ENCODE peak calls at places on chromosomes 11 and 22, in seven cellular contexts. T is H9, A is trophoblast cell, V is IMR-90, W is mesenchymal stem cell, Z is mesendoderm, M is H1. J is an unnamed sample.

GRCh38 chr11:45489281-45489906 is 176.0 kb downstream of the CHST1 start:
- DNase-seq in M (no peak), W (no peak), V (no peak), Z (peak), A (no peak), T (no peak), J (no peak)

GRCh38 chr11:10076458-10077141 is 217.4 kb downstream of the SBF2 start:
- DNase-seq in A (peak), T (peak), V (peak), W (no peak), Z (peak), M (peak), J (no peak)

GRCh38 chr11:5258543-5259262 is 4.1 kb upstream of the HBG2 start:
- DNase-seq in M (no peak), A (no peak), W (no peak), Z (peak), T (peak), V (no peak), J (no peak)

GRCh38 chr11:57474017-57474750 is 13.9 kb downstream of the RTN4RL2 start:
- DNase-seq in Z (no peak), V (peak), M (no peak), A (no peak), W (no peak), T (no peak), J (no peak)

GRCh38 chr11:64130618-64131017 is 35.3 kb downstream of the MACROD1 start:
- DNase-seq in V (no peak), M (no peak), W (no peak), Z (no peak), T (no peak), A (no peak), J (no peak)

GRCh38 chr11:63564056-63564784 is 1.0 kb upstream of the PLAAT2 start:
- DNase-seq in W (no peak), A (no peak), T (peak), Z (no peak), M (no peak), V (no peak), J (no peak)

GRCh38 chr11:121344824-121345223 is 52.3 kb downstream of the SC5D start:
- DNase-seq in V (no peak), T (no peak), Z (no peak), M (no peak), W (no peak), A (no peak), J (no peak)

GRCh38 chr22:45225732-45226560 is 14.7 kb downstream of the KIAA0930 start:
- DNase-seq in W (peak), V (peak), M (no peak), Z (no peak), T (peak), A (peak), J (no peak)

GRCh38 chr11:76666408-76666807 is 4.1 kb downstream of the LRRC32 start:
- DNase-seq in V (peak), M (no peak), W (peak), T (peak), A (peak), Z (no peak), J (no peak)

GRCh38 chr11:132024587-132025295 is 654.3 kb downstream of the NTM start:
- DNase-seq in Z (peak), M (no peak), T (no peak), W (peak), A (peak), V (peak), J (no peak)

GRCh38 chr11:96256213-96256580 is 86.8 kb downstream of the MAML2 start:
- DNase-seq in W (no peak), A (no peak), T (no peak), M (no peak), Z (no peak), V (no peak), J (no peak)

GRCh38 chr22:23384899-23385298 is 195.2 kb downstream of the IGLL1 start:
- DNase-seq in A (no peak), T (no peak), Z (no peak), V (no peak), M (no peak), W (no peak), J (no peak)

GRCh38 chr11:118641463-118642019 is 34.1 kb downstream of the PHLDB1 start:
- DNase-seq in V (no peak), M (no peak), A (no peak), W (no peak), T (no peak), Z (no peak), J (no peak)

GRCh38 chr11:118610773-118611432 is 3.5 kb downstream of the PHLDB1 start:
- DNase-seq in W (peak), M (peak), T (peak), A (peak), Z (peak), V (peak), J (no peak)

GRCh38 chr11:70740475-70740825 is 342.1 kb downstream of the CTTN start:
- DNase-seq in M (no peak), W (no peak), Z (no peak), V (no peak), T (no peak), A (no peak), J (no peak)

GRCh38 chr22:23696326-23696851 is 5.6 kb downstream of the RGL4 start:
- DNase-seq in W (no peak), Z (no peak), V (peak), T (no peak), A (no peak), M (no peak), J (no peak)

GRCh38 chr11:78920329-78920728 is 345.7 kb upstream of the NARS2 start:
- DNase-seq in Z (no peak), T (no peak), W (no peak), V (no peak), M (no peak), A (no peak), J (no peak)

GRCh38 chr11:130585545-130585944 is 137.1 kb downstream of the ADAMTS15 start:
- DNase-seq in A (no peak), W (no peak), T (no peak), V (no peak), M (no peak), Z (peak), J (no peak)

GRCh38 chr11:101336155-101336554 is 206.5 kb upstream of the PGR start:
- DNase-seq in V (no peak), W (no peak), A (no peak), M (no peak), Z (no peak), T (no peak), J (no peak)

GRCh38 chr11:114080769-114081168 is 21.3 kb downstream of the ZBTB16 start:
- DNase-seq in W (no peak), Z (no peak), A (no peak), V (no peak), T (no peak), M (no peak), J (no peak)

GRCh38 chr11:105781807-105782206 is 171.9 kb downstream of the GRIA4 start:
- DNase-seq in W (no peak), M (no peak), V (no peak), A (no peak), T (no peak), Z (no peak), J (no peak)

GRCh38 chr22:30253205-30253852 is 6.8 kb upstream of the LIF start:
- DNase-seq in Z (no peak), M (no peak), T (no peak), W (no peak), V (peak), A (no peak), J (no peak)

GRCh38 chr11:76131585-76131984 is 74.7 kb downstream of the WNT11 start:
- DNase-seq in V (no peak), M (no peak), A (no peak), T (no peak), Z (peak), W (no peak), J (no peak)

GRCh38 chr11:74257934-74258553 is 53.4 kb downstream of the P4HA3 start:
- DNase-seq in M (no peak), A (no peak), T (no peak), W (no peak), Z (no peak), V (peak), J (no peak)

GRCh38 chr22:30398685-30399680 is 2.2 kb downstream of the SEC14L2 start:
- DNase-seq in A (no peak), Z (no peak), M (no peak), V (no peak), T (no peak), W (no peak), J (no peak)

GRCh38 chr11:19676508-19677379 is 35.9 kb upstream of the NAV2 start:
- DNase-seq in T (no peak), M (no peak), W (no peak), Z (no peak), A (no peak), V (no peak), J (no peak)

GRCh38 chr11:75152090-75152489 is 1.2 kb downstream of the SLCO2B1 start:
- DNase-seq in W (no peak), T (no peak), A (no peak), M (no peak), Z (no peak), V (no peak), J (no peak)

GRCh38 chr22:46848227-46848626 is 85.8 kb downstream of the TBC1D22A start:
- DNase-seq in W (no peak), V (peak), M (peak), Z (no peak), A (peak), T (no peak), J (no peak)

GRCh38 chr11:134098566-134099184 is 29.8 kb downstream of the JAM3 start:
- DNase-seq in W (no peak), Z (peak), A (no peak), T (no peak), M (no peak), V (no peak), J (no peak)

GRCh38 chr11:114291381-114291780 is 4.8 kb upstream of the NNMT start:
- DNase-seq in T (no peak), Z (no peak), V (peak), A (peak), W (peak), M (no peak), J (no peak)

GRCh38 chr11:111937859-111938258 is 716 bp downstream of the DIXDC1 start:
- DNase-seq in V (no peak), T (no peak), Z (peak), W (peak), A (no peak), M (no peak), J (no peak)

GRCh38 chr11:6681505-6681904 is 1.6 kb downstream of the MRPL17 start:
- DNase-seq in W (peak), V (no peak), M (no peak), A (no peak), Z (peak), T (no peak), J (no peak)

GRCh38 chr11:69076129-69076791 is 27.5 kb downstream of the TPCN2 start:
- DNase-seq in Z (no peak), T (no peak), V (peak), A (no peak), W (no peak), M (no peak), J (no peak)

GRCh38 chr11:3218483-3219280 is at the start of gene MRGPRG:
- DNase-seq in Z (no peak), M (peak), T (peak), V (no peak), A (no peak), W (no peak), J (no peak)

GRCh38 chr22:36194971-36195370 is 6.6 kb downstream of the APOL4 start:
- DNase-seq in Z (peak), M (peak), T (peak), A (peak), V (peak), W (peak), J (peak)

GRCh38 chr11:11865449-11865848 is 23.7 kb downstream of the USP47 start:
- DNase-seq in M (no peak), A (no peak), T (no peak), W (peak), V (no peak), Z (no peak), J (no peak)

DNA sequence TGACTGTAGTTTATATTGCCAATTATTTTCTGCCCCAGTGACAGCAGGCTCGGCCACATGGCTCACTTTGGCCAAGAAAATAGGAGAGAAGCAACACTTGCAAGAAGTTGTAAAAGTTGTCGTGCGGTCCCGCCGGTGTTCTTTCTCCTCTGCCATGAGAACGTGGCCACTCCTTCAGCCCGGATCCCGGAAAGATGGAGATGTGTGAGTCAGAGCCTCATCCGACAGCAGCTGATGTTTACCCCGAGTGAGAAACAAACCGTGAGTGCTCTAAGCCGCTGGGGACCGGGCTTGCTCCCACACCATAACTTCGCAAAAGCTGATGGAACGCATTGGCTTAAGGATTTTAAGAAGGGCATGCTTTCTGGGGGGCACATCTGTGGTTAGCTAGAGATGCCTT is 157.0 kb downstream of the CACNA1I start:
- DNase-seq in V (peak), Z (no peak), T (no peak), A (no peak), M (peak), W (peak), J (no peak)
- H2BK120ac ChIP-seq in V (no peak), Z (no peak), T (no peak), A (no peak), M (no peak), W (no peak), J (no peak)

GRCh38 chr11:60003729-60004128 is 13.3 kb upstream of the OOSP4B start:
- DNase-seq in M (no peak), W (no peak), V (no peak), Z (peak), A (no peak), T (no peak), J (no peak)
- H2BK5ac ChIP-seq in M (no peak), W (no peak), V (no peak), Z (no peak), A (no peak), T (no peak), J (no peak)

GRCh38 chr11:67635231-67635521 is 4.4 kb downstream of the TBX10 start:
- DNase-seq in V (no peak), W (no peak), T (no peak), Z (no peak), A (no peak), M (no peak), J (no peak)

GRCh38 chr11:67633758-67634365 is 4.1 kb upstream of the NUDT8 start:
- DNase-seq in T (peak), M (no peak), W (no peak), A (no peak), V (no peak), Z (no peak), J (no peak)

GRCh38 chr11:67632982-67633755 is 3.4 kb upstream of the NUDT8 start:
- DNase-seq in W (no peak), A (no peak), V (no peak), T (peak), M (no peak), Z (no peak), J (no peak)

GRCh38 chr11:67632175-67632981 is 2.6 kb upstream of the NUDT8 start:
- DNase-seq in M (no peak), T (peak), W (no peak), Z (no peak), A (no peak), V (no peak), J (no peak)

DNA sequence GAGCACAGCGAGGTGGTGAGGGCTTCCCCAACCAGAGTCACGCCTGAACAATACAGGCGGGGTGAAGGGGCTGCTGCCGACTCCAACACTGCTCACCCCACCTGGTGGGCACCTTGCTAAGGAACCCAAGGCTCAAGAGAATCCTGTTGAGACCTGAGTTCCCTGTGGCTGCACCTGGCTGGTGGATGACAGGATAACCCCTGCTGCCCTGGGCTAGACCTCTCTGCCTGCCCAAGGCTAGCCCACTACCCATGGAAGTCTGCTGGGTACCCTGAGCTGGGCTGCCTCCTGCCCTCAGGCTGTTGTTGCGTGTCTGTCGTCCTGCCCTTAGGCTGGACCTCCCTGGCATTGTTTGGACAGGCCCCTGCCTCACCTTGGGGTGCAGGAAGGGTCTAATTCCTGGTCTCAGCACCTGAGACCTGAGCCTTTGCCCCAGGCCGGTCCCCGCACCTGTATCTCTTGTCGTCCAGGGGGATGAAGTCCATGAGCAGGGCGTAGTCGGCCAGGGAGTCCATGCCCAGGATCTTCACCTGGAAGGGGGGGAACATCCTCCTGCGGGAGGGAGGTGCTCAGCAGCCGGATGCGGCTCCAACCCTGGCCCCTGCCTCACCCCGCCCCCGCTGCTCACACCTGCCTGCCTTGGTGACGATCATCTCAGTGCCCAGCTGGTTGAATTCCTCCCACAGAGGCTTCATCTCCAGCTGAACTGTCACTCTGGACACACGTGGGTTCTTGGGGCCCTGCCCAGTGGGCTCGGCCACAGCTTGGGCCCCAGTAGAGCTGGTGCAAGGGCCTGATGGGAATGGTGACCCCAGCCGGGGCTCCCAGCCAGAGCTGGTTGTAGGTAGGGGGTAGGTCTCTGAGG is 4.9 kb upstream of the NUDT8 start:
- DNase-seq in W (no peak), V (no peak), M (no peak), Z (no peak), A (no peak), T (peak), J (no peak)
- H2BK120ac ChIP-seq in W (no peak), V (no peak), M (no peak), Z (no peak), A (no peak), T (no peak), J (no peak)

DNA sequence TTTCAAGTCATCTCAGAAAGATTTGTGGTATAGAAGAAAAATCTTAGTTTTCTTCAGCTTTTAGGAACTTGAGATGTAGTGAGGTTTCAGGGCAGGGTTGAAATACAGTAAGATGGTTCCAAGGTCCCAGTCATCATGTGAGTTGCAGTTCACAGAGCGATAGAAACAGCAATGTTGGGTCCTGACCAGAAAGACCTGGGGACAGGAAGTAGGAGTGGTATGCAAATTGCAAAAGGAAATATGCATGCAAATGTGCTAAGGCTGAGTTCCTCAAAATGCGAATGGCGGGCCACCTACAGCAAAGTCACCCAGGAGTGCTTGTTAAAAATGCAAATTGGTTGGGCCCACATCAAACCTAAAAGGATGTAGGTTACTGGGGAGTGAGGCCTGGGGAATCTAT is 1032.7 kb upstream of the TENM4 start:
- DNase-seq in M (no peak), T (no peak), V (no peak), A (no peak), W (no peak), Z (peak), J (no peak)
- H2BK5ac ChIP-seq in M (no peak), T (no peak), V (no peak), A (no peak), W (no peak), Z (no peak), J (no peak)

DNA sequence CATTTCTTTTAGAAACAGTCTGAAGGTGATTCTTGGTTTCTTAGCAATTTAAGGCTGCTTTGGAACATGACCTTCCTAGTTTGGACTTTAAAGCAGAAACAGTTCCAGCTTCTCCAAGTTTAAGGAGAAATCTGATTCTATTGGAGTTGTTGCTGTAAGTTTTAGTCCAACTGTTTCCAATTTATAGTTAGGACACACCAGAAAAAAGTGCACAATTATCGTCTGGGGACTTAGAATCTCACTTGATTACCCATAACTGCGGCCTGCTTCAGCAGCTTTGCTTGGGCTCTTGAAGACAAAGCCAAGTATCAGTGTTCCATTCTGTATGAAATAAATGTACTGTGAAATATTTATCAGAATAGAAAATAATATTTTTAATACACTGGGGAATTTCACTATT is 246.6 kb downstream of the TMEM135 start:
- DNase-seq in A (no peak), T (no peak), M (no peak), Z (no peak), V (no peak), W (no peak), J (no peak)
- H2BK120ac ChIP-seq in A (no peak), T (no peak), M (no peak), Z (no peak), V (no peak), W (no peak), J (no peak)

DNA sequence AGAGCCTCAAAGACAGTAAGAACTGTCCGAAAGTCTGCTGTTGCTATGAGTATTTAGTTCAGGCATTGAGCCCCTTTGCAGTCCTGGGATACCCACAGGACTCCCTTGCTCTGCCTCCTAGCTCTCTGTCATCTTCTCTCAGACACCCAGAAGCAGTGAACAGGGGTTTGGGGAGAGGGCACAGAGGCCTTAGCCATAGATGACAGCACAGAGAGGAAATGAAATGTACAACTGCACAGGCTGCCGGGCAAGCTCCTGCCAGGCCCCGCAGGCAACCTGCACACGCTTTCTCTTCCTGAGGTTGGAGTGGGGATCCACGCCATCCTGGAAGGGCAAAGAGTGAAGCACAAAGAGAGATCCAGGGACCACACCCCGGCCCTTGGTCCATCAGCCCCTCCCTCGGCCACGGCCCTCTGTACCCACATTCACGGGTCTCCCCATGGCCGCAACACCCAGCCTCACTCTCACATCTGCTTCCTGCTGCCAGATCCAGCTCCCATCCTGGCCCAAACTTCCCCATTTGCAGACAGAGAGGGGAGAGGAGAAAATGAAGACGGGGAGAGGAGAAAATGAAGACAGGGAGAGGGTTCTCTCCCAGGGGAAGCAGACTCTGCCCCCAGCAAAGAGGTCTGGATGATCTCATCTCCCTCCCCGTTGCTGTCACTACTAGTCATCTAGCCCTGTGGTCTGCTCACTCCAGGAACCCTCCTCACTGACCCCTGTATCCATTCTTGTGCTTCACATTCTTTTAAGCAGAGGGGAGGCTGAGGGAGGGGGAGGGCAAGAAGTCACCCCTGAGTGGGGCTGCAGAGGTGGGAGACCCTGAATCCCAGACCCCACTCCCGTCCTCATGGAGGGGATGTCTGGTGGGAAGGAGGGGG is 40.7 kb downstream of the CD6 start:
- DNase-seq in M (no peak), W (no peak), A (no peak), V (peak), T (no peak), Z (peak), J (no peak)
- H2BK5ac ChIP-seq in M (no peak), W (peak), A (no peak), V (no peak), T (no peak), Z (no peak), J (no peak)

J was measured in neuronal stem cell.